ENCODE peak calls at places on chromosomes 6 and 20, in six cellular contexts. H is fibroblast of lung, U is ovary, I is astrocyte of the cerebellum, Y is spleen, V is choroid plexus epithelial cell. J is an unnamed sample.

GRCh38 chr6:136439514-136440186 is 110.6 kb downstream of the MAP7 start:
- DNase-seq in I (no peak), Y (no peak), V (no peak), U (no peak), H (no peak), J (no peak)

GRCh38 chr20:47150403-47151152 is 205.9 kb downstream of the ZMYND8 start:
- DNase-seq in U (no peak), I (no peak), V (peak), H (peak), Y (no peak), J (peak)

GRCh38 chr6:151649835-151650234 is 156.0 kb downstream of the CCDC170 start:
- DNase-seq in I (no peak), V (no peak), H (no peak), U (no peak), Y (no peak), J (no peak)

GRCh38 chr6:98921038-98921437 is 26.7 kb downstream of the FBXL4 start:
- DNase-seq in H (no peak), V (peak), Y (no peak), U (no peak), I (no peak), J (no peak)

GRCh38 chr6:109853426-109853825 is 124.7 kb upstream of the GPR6 start:
- DNase-seq in V (no peak), H (no peak), I (no peak), Y (no peak), U (no peak), J (no peak)

GRCh38 chr6:34393968-34394305 is 1.5 kb upstream of the NUDT3 start:
- DNase-seq in H (no peak), V (no peak), I (no peak), Y (no peak), U (no peak), J (no peak)

GRCh38 chr20:1489764-1490436 is 1.3 kb downstream of the SIRPB2 start:
- DNase-seq in I (no peak), U (no peak), V (no peak), Y (no peak), H (peak), J (no peak)

GRCh38 chr6:136969433-136969832 is 47.3 kb downstream of the SLC35D3 start:
- DNase-seq in V (no peak), H (no peak), U (no peak), Y (no peak), I (no peak), J (no peak)

GRCh38 chr20:44981736-44982406 is 15.6 kb downstream of the STK4 start:
- DNase-seq in V (no peak), U (no peak), Y (no peak), H (no peak), I (no peak), J (no peak)

DNA sequence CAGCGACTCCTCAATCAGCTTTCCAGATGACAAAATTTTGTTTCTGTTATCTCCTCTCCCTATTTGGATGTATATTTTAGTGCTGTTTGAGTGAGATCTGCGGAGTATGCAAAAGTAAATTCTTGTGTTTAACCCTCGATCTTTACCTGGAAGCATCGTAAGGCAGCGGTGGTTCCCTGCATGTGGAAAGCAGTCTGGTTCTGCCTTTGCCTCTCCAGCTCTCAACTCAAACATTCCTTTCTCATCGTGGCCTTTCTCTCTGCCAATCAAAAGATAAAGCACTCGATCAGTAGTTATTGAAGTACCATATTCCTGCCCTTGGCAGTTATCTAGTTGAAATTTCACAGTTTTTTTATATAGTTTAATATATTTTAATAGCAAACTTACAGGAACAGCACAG is 44.0 kb upstream of the BTN3A2 start:
- DNase-seq in I (no peak), V (no peak), U (no peak), Y (no peak), H (no peak), J (no peak)
- H3K4me3 ChIP-seq in I (no peak), V (no peak), U (no peak), Y (no peak), H (no peak), J (peak)

GRCh38 chr20:9323622-9324021 is 190.8 kb upstream of the LAMP5 start:
- DNase-seq in H (no peak), V (peak), U (no peak), I (no peak), Y (no peak), J (no peak)

GRCh38 chr20:9319687-9320384 is 194.6 kb upstream of the LAMP5 start:
- DNase-seq in U (no peak), Y (no peak), H (no peak), V (no peak), I (no peak), J (no peak)
- H3K4me3 ChIP-seq in U (no peak), Y (no peak), H (no peak), V (no peak), I (no peak), J (no peak)

GRCh38 chr6:11224252-11224965 is 8.1 kb downstream of the NEDD9 start:
- DNase-seq in Y (no peak), I (no peak), H (no peak), U (no peak), V (no peak), J (no peak)
- H3K4me3 ChIP-seq in Y (no peak), I (no peak), H (no peak), U (no peak), V (no peak), J (no peak)

GRCh38 chr6:85432554-85432953 is 17.3 kb upstream of the NT5E start:
- DNase-seq in U (no peak), V (peak), I (no peak), H (no peak), Y (no peak), J (no peak)

GRCh38 chr6:85435872-85436271 is 14.0 kb upstream of the NT5E start:
- DNase-seq in U (no peak), Y (no peak), H (no peak), V (no peak), I (no peak), J (no peak)

GRCh38 chr6:85431271-85431670 is 18.6 kb upstream of the NT5E start:
- DNase-seq in V (no peak), H (no peak), U (no peak), Y (no peak), I (no peak), J (no peak)

GRCh38 chr6:85436408-85436807 is 13.5 kb upstream of the NT5E start:
- DNase-seq in V (peak), U (no peak), H (peak), Y (no peak), I (no peak), J (peak)

DNA sequence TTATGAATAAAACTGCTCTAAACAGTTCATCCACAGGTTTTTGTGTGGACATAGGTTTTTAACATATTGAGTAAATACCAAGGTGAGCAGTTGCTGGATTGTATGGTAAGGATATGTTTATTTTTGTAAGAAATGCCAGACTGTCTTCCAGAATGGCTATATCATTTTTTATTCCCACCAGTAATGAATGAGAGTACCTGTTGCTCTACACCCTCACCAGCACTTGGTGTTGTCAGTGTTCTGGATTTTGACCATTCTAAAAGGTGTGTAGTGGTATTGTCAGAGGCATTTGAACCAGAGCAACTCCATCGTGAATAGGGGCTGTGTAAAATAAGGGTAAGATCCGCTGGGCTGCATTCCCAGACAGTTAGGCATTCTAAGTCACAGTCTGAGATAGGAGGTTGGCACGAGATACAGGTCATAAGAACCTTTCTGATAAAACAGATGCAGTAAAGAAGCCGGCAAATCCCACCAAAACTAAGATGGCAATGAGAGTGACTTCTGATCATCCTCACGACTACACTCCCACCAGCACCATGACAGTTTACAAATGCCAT is 12.9 kb upstream of the NT5E start:
- DNase-seq in H (no peak), U (no peak), Y (no peak), V (no peak), I (no peak), J (no peak)
- H3K4me3 ChIP-seq in H (no peak), U (no peak), Y (no peak), V (no peak), I (no peak), J (no peak)

DNA sequence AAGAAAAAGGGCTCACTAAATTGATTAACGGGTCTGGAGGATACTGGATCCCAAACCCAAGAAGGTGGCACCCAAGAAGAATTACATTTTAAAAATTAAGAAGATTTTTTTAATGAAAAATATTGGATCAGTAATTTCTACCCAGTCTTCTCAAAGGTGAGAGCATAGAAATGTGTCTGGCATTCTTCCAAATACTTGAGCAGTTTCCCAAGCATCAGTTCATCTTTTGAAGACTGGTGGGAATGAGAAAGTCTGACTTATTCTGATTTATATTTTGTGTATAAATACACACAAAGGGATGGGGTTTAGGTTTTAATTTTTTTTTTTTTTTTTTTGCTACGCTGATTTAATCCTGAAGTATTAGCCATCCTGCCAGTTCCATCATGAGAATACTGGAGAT is 3.3 kb downstream of the MGME1 start:
- DNase-seq in Y (no peak), V (peak), H (peak), I (no peak), U (no peak), J (no peak)
- H3K4me3 ChIP-seq in Y (peak), V (peak), H (peak), I (peak), U (no peak), J (peak)

GRCh38 chr6:133243723-133244122 is 2.6 kb downstream of the EYA4 start:
- DNase-seq in Y (no peak), I (no peak), V (no peak), H (peak), U (no peak), J (no peak)
- H3K4me3 ChIP-seq in Y (no peak), I (no peak), V (no peak), H (peak), U (no peak), J (no peak)

GRCh38 chr6:41515995-41516394 is 30.2 kb upstream of the FOXP4 start:
- DNase-seq in U (no peak), H (no peak), I (no peak), V (no peak), Y (no peak), J (no peak)
- H3K4me3 ChIP-seq in U (no peak), H (no peak), I (no peak), V (no peak), Y (no peak), J (no peak)